ENCODE peak calls at places on chromosomes 4 and X, in seven cellular contexts. K is HCT116, F is H1, J is K562, Z is GM12878, N is SK-N-SH, U is HepG2. I is an unnamed sample. For H3K36me3, the result is how much of the 10 kb centered on the place peaks cover.

GRCh38 chr4:87188063-87188462 is 32.4 kb downstream of the KLHL8 start:
- DNase-seq in K (no peak), F (no peak), J (no peak), Z (no peak), N (no peak), U (no peak), I (no peak)

GRCh38 chrX:129931411-129932136 is 25.6 kb downstream of the UTP14A start:
- DNase-seq in K (peak), F (peak), J (peak), Z (peak), N (peak), U (peak), I (peak)

GRCh38 chr4:142156246-142156645 is 519.9 kb downstream of the IL15 start:
- DNase-seq in K (no peak), F (no peak), J (no peak), Z (no peak), N (no peak), U (no peak), I (no peak)

GRCh38 chrX:3046253-3046909 is 5.1 kb downstream of the ARSF start:
- DNase-seq in K (no peak), F (no peak), J (no peak), Z (no peak), N (no peak), U (no peak), I (no peak)

GRCh38 chrX:103666202-103667107 is 20.0 kb downstream of the MORF4L2 start:
- DNase-seq in K (no peak), F (no peak), J (no peak), Z (no peak), N (peak), U (no peak), I (no peak)

GRCh38 chr4:109276482-109277095 is 25.9 kb downstream of the COL25A1 start:
- DNase-seq in K (no peak), F (no peak), J (no peak), Z (no peak), N (no peak), U (no peak), I (no peak)

GRCh38 chrX:102934624-102935023 is 2.4 kb upstream of the RAB40AL start:
- DNase-seq in K (no peak), F (peak), J (peak), Z (no peak), N (peak), U (peak), I (peak)

GRCh38 chr4:13544556-13545393 is 467 bp upstream of the NKX3-2 start:
- DNase-seq in K (peak), F (peak), J (peak), Z (no peak), N (peak), U (peak), I (no peak)

GRCh38 chrX:71953946-71954345 is 43.3 kb downstream of the NHSL2 start:
- DNase-seq in K (no peak), F (no peak), J (no peak), Z (no peak), N (peak), U (no peak), I (no peak)

GRCh38 chr4:1708581-1708980 is 3.5 kb downstream of the SLBP start:
- DNase-seq in K (no peak), F (no peak), J (no peak), Z (no peak), N (no peak), U (peak), I (no peak)

GRCh38 chr4:1705732-1706131 is 6.4 kb downstream of the SLBP start:
- DNase-seq in K (no peak), F (no peak), J (no peak), Z (no peak), N (no peak), U (no peak), I (no peak)

GRCh38 chr4:1703880-1704279 is 8.2 kb downstream of the SLBP start:
- DNase-seq in K (no peak), F (no peak), J (no peak), Z (no peak), N (no peak), U (no peak), I (no peak)

GRCh38 chr4:1711055-1711905 is 839 bp downstream of the SLBP start:
- DNase-seq in K (no peak), F (no peak), J (no peak), Z (no peak), N (no peak), U (no peak), I (no peak)

GRCh38 chr4:1706358-1706757 is 5.8 kb downstream of the SLBP start:
- DNase-seq in K (no peak), F (no peak), J (no peak), Z (no peak), N (no peak), U (no peak), I (no peak)
- H3K36me3 ChIP-seq in K (half or more), F (under half), J (half or more), Z (under half), N (under half), U (under half), I (under half)

GRCh38 chr4:74097631-74098550 is 1.1 kb downstream of the CXCL2 start:
- DNase-seq in K (no peak), F (no peak), J (no peak), Z (no peak), N (no peak), U (no peak), I (no peak)

GRCh38 chr4:74098628-74098995 is 383 bp downstream of the CXCL2 start:
- DNase-seq in K (no peak), F (peak), J (no peak), Z (no peak), N (no peak), U (no peak), I (no peak)

GRCh38 chr4:74104145-74104544 is 5.2 kb upstream of the CXCL2 start:
- DNase-seq in K (no peak), F (no peak), J (no peak), Z (no peak), N (no peak), U (no peak), I (no peak)

GRCh38 chr4:74097161-74097560 is 1.8 kb downstream of the CXCL2 start:
- DNase-seq in K (no peak), F (no peak), J (no peak), Z (no peak), N (no peak), U (no peak), I (no peak)

DNA sequence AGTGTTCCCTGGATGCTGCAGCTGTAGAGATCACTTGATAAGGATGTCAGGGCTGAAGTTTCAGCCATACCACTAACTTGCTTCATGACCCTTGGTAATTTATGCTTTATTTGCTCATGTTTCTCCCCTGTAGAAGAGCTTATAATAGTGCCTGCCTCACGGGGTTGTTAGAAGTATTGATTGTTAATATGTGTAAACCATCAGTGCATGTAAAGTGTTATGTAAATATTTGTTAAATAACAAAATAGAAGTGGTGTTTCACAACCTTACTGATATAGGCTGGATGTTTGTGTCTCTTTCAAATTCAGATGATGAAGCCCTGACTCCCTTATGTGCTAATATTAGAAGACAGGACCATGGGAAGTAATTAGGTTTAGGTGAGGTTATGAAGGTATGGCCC is 1.5 kb upstream of the CXCL2 start:
- DNase-seq in K (no peak), F (no peak), J (no peak), Z (no peak), N (no peak), U (no peak), I (no peak)
- TF ChIP-seq SIN3A in K (no peak), F (no peak), J (no peak), Z (no peak), N (no peak), U (no peak), I (no peak)

GRCh38 chr4:150119492-150119891 is 41.2 kb downstream of the DCLK2 start:
- DNase-seq in K (no peak), F (no peak), J (no peak), Z (no peak), N (no peak), U (peak), I (no peak)
- H3K27ac ChIP-seq in K (no peak), F (no peak), J (no peak), Z (no peak), N (peak), U (no peak), I (peak)

GRCh38 chr4:7765676-7766075 is 174.0 kb downstream of the AFAP1 start:
- DNase-seq in K (no peak), F (no peak), J (no peak), Z (no peak), N (no peak), U (peak), I (no peak)
- H3K36me3 ChIP-seq in K (under half), F (under half), J (under half), Z (under half), N (half or more), U (under half), I (under half)

GRCh38 chr4:152609460-152609859 is 70.3 kb downstream of the TMEM154 start:
- DNase-seq in K (no peak), F (no peak), J (no peak), Z (no peak), N (no peak), U (no peak), I (no peak)

GRCh38 chr4:152606800-152607577 is 71.1 kb upstream of the FBXW7 start:
- DNase-seq in K (no peak), F (peak), J (no peak), Z (no peak), N (peak), U (no peak), I (no peak)

GRCh38 chr4:152605031-152605430 is 69.1 kb upstream of the FBXW7 start:
- DNase-seq in K (no peak), F (no peak), J (no peak), Z (no peak), N (no peak), U (no peak), I (no peak)

GRCh38 chr4:152605641-152606304 is 69.9 kb upstream of the FBXW7 start:
- DNase-seq in K (no peak), F (no peak), J (no peak), Z (no peak), N (peak), U (no peak), I (no peak)
- TF ChIP-seq SIN3A in K (no peak), F (no peak), J (no peak), Z (no peak), N (no peak), U (no peak), I (no peak)

DNA sequence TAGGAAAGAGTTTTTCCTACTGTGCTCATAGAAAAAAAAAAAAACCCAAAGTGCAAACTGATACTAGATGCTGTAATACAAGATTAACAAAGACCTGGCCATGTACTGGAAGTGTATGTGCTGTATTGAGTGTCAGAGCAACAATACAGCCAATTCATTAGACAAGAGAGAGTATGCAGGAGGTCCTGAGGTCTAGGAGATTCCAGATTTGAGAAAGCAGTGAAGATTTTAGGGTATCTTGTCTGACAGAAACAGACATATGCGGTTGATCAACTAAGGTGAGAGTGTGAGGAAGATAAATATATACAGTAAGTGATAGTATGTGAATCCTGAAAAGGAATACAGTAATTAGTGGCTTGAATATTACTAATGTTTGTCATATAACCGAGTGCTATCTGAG is 3.0 kb downstream of the GPR174 start:
- DNase-seq in K (no peak), F (no peak), J (no peak), Z (no peak), N (no peak), U (no peak), I (no peak)
- H3K27ac ChIP-seq in K (no peak), F (no peak), J (no peak), Z (no peak), N (no peak), U (no peak), I (no peak)

GRCh38 chr4:25800253-25800652 is 62.5 kb downstream of the SEL1L3 start:
- DNase-seq in K (no peak), F (no peak), J (no peak), Z (no peak), N (no peak), U (no peak), I (no peak)
- H3K36me3 ChIP-seq in K (under half), F (under half), J (under half), Z (under half), N (under half), U (under half), I (under half)

DNA sequence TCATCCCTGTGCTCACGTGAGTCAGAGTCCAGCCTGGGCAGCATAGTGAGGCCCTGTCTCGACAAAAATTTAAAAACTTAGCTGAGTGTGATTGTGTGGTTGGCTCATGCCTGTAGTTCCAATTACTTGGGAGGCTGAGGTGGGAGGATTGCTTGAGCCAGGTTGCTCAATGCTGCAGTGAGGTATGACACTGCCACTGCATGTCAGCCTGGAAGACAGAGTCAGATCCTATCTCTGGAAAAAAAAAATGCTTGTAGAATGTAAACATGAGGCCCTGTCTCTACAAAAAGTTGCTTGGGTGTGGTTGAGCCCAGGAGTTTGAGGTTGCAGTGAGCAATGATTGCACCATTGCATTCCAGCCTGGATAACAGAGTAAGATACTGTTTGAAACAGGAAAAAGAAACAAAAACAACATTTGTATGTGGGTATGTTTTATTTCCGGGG is 11.3 kb upstream of the YTHDC1 start:
- DNase-seq in K (no peak), F (no peak), J (no peak), Z (no peak), N (no peak), U (peak), I (no peak)
- TF ChIP-seq SIN3A in K (no peak), F (no peak), J (no peak), Z (no peak), N (no peak), U (no peak), I (no peak)

GRCh38 chrX:40107291-40108083 is 9.7 kb upstream of the BCOR start:
- DNase-seq in K (peak), F (peak), J (no peak), Z (no peak), N (peak), U (no peak), I (no peak)

GRCh38 chrX:40106677-40107290 is 9.0 kb upstream of the BCOR start:
- DNase-seq in K (no peak), F (no peak), J (no peak), Z (no peak), N (peak), U (no peak), I (no peak)

GRCh38 chrX:40109288-40110008 is 11.7 kb upstream of the BCOR start:
- DNase-seq in K (no peak), F (no peak), J (peak), Z (no peak), N (peak), U (peak), I (no peak)

GRCh38 chrX:40108084-40108958 is 10.6 kb upstream of the BCOR start:
- DNase-seq in K (no peak), F (peak), J (no peak), Z (no peak), N (no peak), U (peak), I (no peak)

DNA sequence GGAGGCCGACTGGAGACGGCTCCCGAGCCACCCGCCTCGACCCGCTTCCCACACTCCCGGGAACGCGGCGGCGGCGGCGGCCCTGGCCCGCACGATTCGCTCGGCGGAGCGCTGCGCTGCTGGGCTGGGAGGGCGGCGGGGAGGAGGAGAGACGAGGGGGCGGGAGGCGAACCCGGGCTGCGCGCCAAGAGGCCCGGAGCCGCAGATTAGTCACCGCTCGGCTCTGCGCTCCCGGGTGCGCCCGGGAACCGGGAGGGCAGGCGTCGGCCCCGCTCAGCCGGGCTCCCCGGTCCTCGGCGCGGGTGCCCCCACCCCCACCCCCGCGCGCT is 11.2 kb upstream of the BCOR start:
- DNase-seq in K (no peak), F (peak), J (peak), Z (no peak), N (peak), U (no peak), I (no peak)
- H3K27ac ChIP-seq in K (peak), F (no peak), J (peak), Z (no peak), N (peak), U (peak), I (peak)

GRCh38 chr4:168908859-168909390 is 101.1 kb downstream of the CBR4 start:
- DNase-seq in K (no peak), F (no peak), J (no peak), Z (no peak), N (no peak), U (no peak), I (no peak)

GRCh38 chr4:168908093-168908492 is 102.0 kb downstream of the CBR4 start:
- DNase-seq in K (no peak), F (no peak), J (no peak), Z (no peak), N (no peak), U (no peak), I (no peak)

GRCh38 chr4:168907119-168907698 is 102.8 kb downstream of the CBR4 start:
- DNase-seq in K (no peak), F (no peak), J (no peak), Z (no peak), N (no peak), U (no peak), I (no peak)
- H3K36me3 ChIP-seq in K (under half), F (under half), J (under half), Z (under half), N (half or more), U (under half), I (under half)

I was measured in Panc1.